ENCODE peak calls at places on chromosomes 7 and 10, in eight cellular contexts. N, L, F, I, E, K, H and B are unnamed samples.

GRCh38 chr10:126059101-126059826 is 162.9 kb downstream of the FANK1 start:
- DNase-seq in E (no peak), N (peak; percentile 90), I (no peak), L (peak; percentile 56), F (no peak), K (no peak), H (peak; percentile 82), B (no peak)

GRCh38 chr10:48383393-48383792 is 76.9 kb downstream of the MAPK8 start:
- DNase-seq in K (no peak), N (no peak), L (no peak), E (no peak), I (no peak), F (no peak), H (no peak), B (no peak)

GRCh38 chr10:79153753-79154152 is 85.0 kb downstream of the ZMIZ1 start:
- DNase-seq in L (no peak), F (no peak), I (no peak), K (no peak), H (no peak), E (no peak), N (no peak), B (no peak)

GRCh38 chr10:14144491-14144890 is 186.2 kb downstream of the FRMD4A start:
- DNase-seq in H (no peak), L (no peak), K (no peak), E (no peak), F (peak; percentile 31), N (no peak), I (no peak), B (no peak)

GRCh38 chr7:121570365-121570764 is 174.3 kb upstream of the FAM3C start:
- DNase-seq in N (no peak), I (no peak), H (no peak), K (no peak), F (no peak), L (no peak), E (no peak), B (no peak)

GRCh38 chr7:100353685-100354330 is 4.1 kb upstream of the PILRB start:
- DNase-seq in N (no peak), E (no peak), K (no peak), I (no peak), H (no peak), L (no peak), F (no peak), B (no peak)

GRCh38 chr10:112565434-112566053 is 118.5 kb downstream of the VTI1A start:
- DNase-seq in H (peak; percentile 83), I (peak; percentile 67), F (peak; percentile 44), E (peak; percentile 79), L (peak; percentile 60), K (peak; percentile 81), N (peak; percentile 81), B (peak; percentile 87)

GRCh38 chr7:39950473-39951155 is 558 bp downstream of the CDK13 start:
- DNase-seq in K (peak; percentile 65), H (peak; percentile 23), L (peak; percentile 75), N (peak; percentile 70), I (no peak), F (peak; percentile 45), E (peak; percentile 69), B (peak; percentile 30)

GRCh38 chr7:17706734-17707133 is 233.6 kb downstream of the SNX13 start:
- DNase-seq in N (peak; percentile 78), F (peak; percentile 75), I (peak; percentile 65), E (peak; percentile 78), L (peak; percentile 43), K (peak; percentile 74), H (peak; percentile 77), B (peak; percentile 86)

GRCh38 chr7:19648791-19649190 is 60.0 kb downstream of the POLR1F start:
- DNase-seq in L (no peak), K (no peak), I (no peak), H (no peak), F (no peak), N (peak; percentile 9), E (no peak), B (no peak)

GRCh38 chr10:47035447-47036337 is 124.5 kb downstream of the PTPN20 start:
- DNase-seq in N (no peak), L (peak; percentile 51), F (no peak), H (no peak), K (no peak), I (no peak), E (no peak), B (no peak)

GRCh38 chr10:91941426-91941825 is 17.9 kb downstream of the BTAF1 start:
- DNase-seq in I (no peak), L (no peak), H (peak; percentile 12), E (no peak), K (no peak), F (no peak), N (no peak), B (no peak)

GRCh38 chr7:117323877-117324699 is 1.2 kb upstream of the WNT2 start:
- DNase-seq in F (no peak), I (no peak), L (peak; percentile 59), K (peak; percentile 61), E (peak; percentile 66), N (peak; percentile 58), H (peak; percentile 4), B (peak; percentile 59)

GRCh38 chr10:43373461-43373860 is 2.0 kb downstream of the FXYD4 start:
- DNase-seq in K (no peak), I (no peak), H (no peak), L (no peak), E (no peak), N (no peak), F (no peak), B (no peak)

GRCh38 chr7:2411815-2412586 is 8.6 kb downstream of the CHST12 start:
- DNase-seq in N (no peak), F (no peak), K (no peak), I (no peak), L (no peak), E (no peak), H (no peak), B (no peak)

GRCh38 chr10:29837586-29837985 is 202.8 kb upstream of the SVIL start:
- DNase-seq in E (no peak), F (no peak), N (no peak), K (no peak), I (no peak), H (no peak), L (no peak), B (no peak)

GRCh38 chr10:29836396-29836795 is 201.6 kb upstream of the SVIL start:
- DNase-seq in K (no peak), L (no peak), N (no peak), E (no peak), H (no peak), I (no peak), F (no peak), B (no peak)

GRCh38 chr10:29838529-29838928 is 203.8 kb upstream of the SVIL start:
- DNase-seq in K (no peak), F (no peak), H (no peak), E (no peak), N (no peak), L (no peak), I (no peak), B (no peak)

GRCh38 chr10:29830526-29831512 is 196.0 kb upstream of the SVIL start:
- DNase-seq in L (no peak), H (no peak), K (no peak), E (no peak), F (no peak), N (no peak), I (no peak), B (no peak)

DNA sequence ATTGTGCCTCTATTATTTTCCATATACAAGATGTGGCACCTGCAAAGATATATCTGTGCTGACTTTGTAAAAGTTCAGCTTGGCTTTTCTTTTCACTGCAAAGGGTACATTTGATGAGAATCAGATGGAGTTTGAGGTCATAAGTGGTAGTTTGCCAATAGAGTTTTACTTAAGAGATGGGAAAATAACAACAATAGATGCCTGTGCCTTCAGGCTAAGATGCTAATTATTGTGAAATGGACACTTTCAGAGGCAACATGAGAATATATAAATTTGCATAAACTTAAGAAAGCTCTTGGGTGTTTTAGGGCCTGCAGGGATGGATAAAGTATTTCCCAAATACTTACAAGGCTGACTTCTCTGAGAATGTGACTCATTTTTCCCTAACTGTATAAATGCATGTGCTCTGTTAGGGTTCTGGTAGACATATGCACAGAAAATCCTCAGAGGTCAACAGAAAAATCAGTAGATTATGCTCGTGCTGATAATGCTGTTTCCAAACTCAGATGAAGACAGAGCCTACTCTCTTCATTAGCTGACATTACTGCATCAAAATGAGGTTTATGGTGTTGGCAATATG is 200.3 kb upstream of the SVIL start:
- DNase-seq in I (no peak), K (no peak), F (no peak), L (no peak), H (no peak), N (peak; percentile 45), E (no peak), B (no peak)
- TF ChIP-seq EZH2phosphoT487 in I (no peak), K (no peak), F (no peak), L (no peak), H (no peak), N (no peak), E (no peak), B (no peak)

GRCh38 chr7:126026421-126027088 is 1096.9 kb upstream of the POT1 start:
- DNase-seq in L (no peak), H (peak; percentile 11), N (no peak), F (no peak), E (peak; percentile 56), I (peak; percentile 4), K (no peak), B (peak; percentile 13)
- TF ChIP-seq EZH2phosphoT487 in L (no peak), H (no peak), N (no peak), F (no peak), E (no peak), I (no peak), K (no peak), B (no peak)

GRCh38 chr7:9889557-9889956 is 1084.1 kb upstream of the PHF14 start:
- DNase-seq in F (peak; percentile 36), N (no peak), I (no peak), E (no peak), K (peak; percentile 12), H (no peak), L (no peak), B (no peak)

GRCh38 chr7:9891056-9891455 is 1082.6 kb upstream of the PHF14 start:
- DNase-seq in E (no peak), H (no peak), I (no peak), F (no peak), K (no peak), N (no peak), L (no peak), B (no peak)

GRCh38 chr7:9890092-9890491 is 1083.6 kb upstream of the PHF14 start:
- DNase-seq in L (no peak), K (no peak), E (peak; percentile 25), I (no peak), H (no peak), F (no peak), N (no peak), B (peak; percentile 75)
- TF ChIP-seq EZH2phosphoT487 in L (no peak), K (no peak), E (no peak), I (no peak), H (no peak), F (no peak), N (no peak), B (no peak)

GRCh38 chr10:102670871-102671434 is 26.7 kb downstream of the TRIM8 start:
- DNase-seq in L (peak; percentile 39), H (no peak), I (no peak), F (no peak), E (no peak), K (no peak), N (no peak), B (peak; percentile 64)
- TF ChIP-seq EZH2phosphoT487 in L (no peak), H (no peak), I (no peak), F (no peak), E (no peak), K (no peak), N (no peak), B (no peak)